ENCODE peak calls at places on chromosomes 5 and 9, in five cellular contexts. S is H1, N is HepG2, J is GM12878, V is NT2/D1. A is an unnamed sample.

GRCh38 chr9:92507005-92507404 is 24.7 kb upstream of the ASPN start:
- DNase-seq in S (no peak), N (no peak), J (no peak), V (no peak), A (no peak)

GRCh38 chr5:150264667-150265603 is 24.6 kb downstream of the CAMK2A start:
- DNase-seq in S (no peak), N (no peak), J (no peak), V (no peak), A (no peak)

GRCh38 chr5:141369994-141370848 is at the start of gene PCDHGB3:
- DNase-seq in S (no peak), N (no peak), J (no peak), V (no peak), A (peak; percentile 48)

GRCh38 chr5:56552612-56553268 is 262.6 kb upstream of the MAP3K1 start:
- DNase-seq in S (no peak), N (no peak), J (no peak), V (no peak), A (no peak)

GRCh38 chr5:96297290-96297689 is 135.8 kb downstream of the PCSK1 start:
- DNase-seq in S (no peak), N (peak; percentile 40), J (no peak), V (no peak), A (peak; percentile 13)

GRCh38 chr9:121654497-121655140 is 3.2 kb downstream of the DAB2IP start:
- DNase-seq in S (no peak), N (no peak), J (no peak), V (no peak), A (no peak)

GRCh38 chr5:1343315-1343751 is 1.6 kb downstream of the CLPTM1L start:
- DNase-seq in S (no peak), N (no peak), J (no peak), V (no peak), A (no peak)

GRCh38 chr9:37290366-37290765 is 132.1 kb upstream of the GRHPR start:
- DNase-seq in S (no peak), N (no peak), J (no peak), V (no peak), A (no peak)

GRCh38 chr9:36717276-36717675 is 144.6 kb downstream of the MELK start:
- DNase-seq in S (no peak), N (no peak), J (no peak), V (no peak), A (no peak)

GRCh38 chr5:83871533-83872380 is 151.1 kb upstream of the HAPLN1 start:
- DNase-seq in S (no peak), N (no peak), J (no peak), V (no peak), A (no peak)

GRCh38 chr5:1291611-1292080 is 3.2 kb downstream of the TERT start:
- DNase-seq in S (no peak), N (no peak), J (no peak), V (no peak), A (no peak)

GRCh38 chr5:80406980-80407734 is 707 bp upstream of the ZFYVE16 start:
- DNase-seq in S (no peak), N (peak; percentile 80), J (no peak), V (no peak), A (no peak)

GRCh38 chr9:19379283-19379682 is 753 bp downstream of the RPS6 start:
- DNase-seq in S (no peak), N (no peak), J (no peak), V (no peak), A (no peak)

GRCh38 chr9:126992427-126992826 is 77.8 kb downstream of the RALGPS1 start:
- DNase-seq in S (no peak), N (no peak), J (no peak), V (no peak), A (no peak)

DNA sequence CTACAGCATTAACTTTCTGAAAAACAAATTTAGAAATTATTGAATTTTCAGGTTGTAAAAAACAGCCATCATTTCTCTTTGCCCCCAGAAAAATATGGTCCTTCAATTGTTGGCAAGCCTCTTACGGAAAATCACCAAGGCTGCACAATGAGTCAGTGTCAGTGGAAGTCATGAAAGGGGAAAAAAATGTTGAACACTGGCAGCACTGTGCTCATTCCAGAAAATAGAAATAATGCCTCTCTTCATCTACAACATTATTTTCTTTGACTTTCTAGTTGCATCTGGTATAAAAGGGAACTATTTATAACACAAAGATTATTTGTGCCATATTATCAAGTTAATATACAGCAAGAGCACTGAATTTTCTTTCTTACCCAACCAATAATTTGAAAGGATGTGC is 26.7 kb upstream of the STK32A start:
- DNase-seq in S (no peak), N (no peak), J (no peak), V (no peak), A (no peak)
- TF ChIP-seq SUZ12 in S (no peak), N (no peak), J (no peak), V (no peak), A (no peak)

GRCh38 chr5:103562084-103562452 is 521 bp downstream of the NUDT12 start:
- DNase-seq in S (no peak), N (no peak), J (no peak), V (no peak), A (no peak)
- TF ChIP-seq SUZ12 in S (no peak), N (no peak), J (no peak), V (no peak), A (no peak)

GRCh38 chr5:67238191-67238590 is 41.6 kb upstream of the CD180 start:
- DNase-seq in S (no peak), N (no peak), J (no peak), V (no peak), A (no peak)

GRCh38 chr5:67233075-67233474 is 36.5 kb upstream of the CD180 start:
- DNase-seq in S (no peak), N (no peak), J (no peak), V (no peak), A (no peak)

GRCh38 chr5:67235399-67236110 is 39.0 kb upstream of the CD180 start:
- DNase-seq in S (no peak), N (peak; percentile 92), J (no peak), V (no peak), A (no peak)

GRCh38 chr5:67234671-67235176 is 38.1 kb upstream of the CD180 start:
- DNase-seq in S (no peak), N (peak; percentile 39), J (no peak), V (no peak), A (no peak)
- TF ChIP-seq SUZ12 in S (no peak), N (no peak), J (no peak), V (no peak), A (no peak)

GRCh38 chr5:54876-55569 is 36.9 kb upstream of the PLEKHG4B start:
- DNase-seq in S (no peak), N (no peak), J (no peak), V (no peak), A (no peak)
- TF ChIP-seq SUZ12 in S (no peak), N (no peak), J (no peak), V (no peak), A (no peak)

GRCh38 chr9:133795049-133795448 is 56.9 kb upstream of the SARDH start:
- DNase-seq in S (no peak), N (no peak), J (no peak), V (no peak), A (no peak)

GRCh38 chr9:133794006-133794760 is 56.0 kb upstream of the SARDH start:
- DNase-seq in S (no peak), N (no peak), J (no peak), V (no peak), A (no peak)

GRCh38 chr9:133797406-133798150 is 59.4 kb upstream of the SARDH start:
- DNase-seq in S (no peak), N (no peak), J (no peak), V (no peak), A (no peak)

GRCh38 chr9:133798160-133798559 is 60.0 kb upstream of the SARDH start:
- DNase-seq in S (no peak), N (no peak), J (no peak), V (no peak), A (no peak)

GRCh38 chr9:133796562-133796961 is 58.4 kb upstream of the SARDH start:
- DNase-seq in S (no peak), N (no peak), J (no peak), V (no peak), A (no peak)
- TF ChIP-seq SUZ12 in S (no peak), N (no peak), J (no peak), V (no peak), A (no peak)

GRCh38 chr9:71895955-71896354 is 15.0 kb downstream of the ABHD17B start:
- DNase-seq in S (no peak), N (no peak), J (no peak), V (no peak), A (no peak)

GRCh38 chr9:71904076-71904475 is 6.9 kb downstream of the ABHD17B start:
- DNase-seq in S (no peak), N (no peak), J (no peak), V (no peak), A (no peak)

GRCh38 chr9:71896762-71897161 is 14.2 kb downstream of the ABHD17B start:
- DNase-seq in S (no peak), N (no peak), J (no peak), V (no peak), A (no peak)

GRCh38 chr9:71897573-71897972 is 13.4 kb downstream of the ABHD17B start:
- DNase-seq in S (no peak), N (no peak), J (no peak), V (no peak), A (no peak)

GRCh38 chr9:71901695-71902094 is 9.3 kb downstream of the ABHD17B start:
- DNase-seq in S (no peak), N (no peak), J (no peak), V (no peak), A (no peak)
- TF ChIP-seq SUZ12 in S (no peak), N (no peak), J (no peak), V (no peak), A (no peak)

GRCh38 chr5:137867664-137868063 is at the start of gene MYOT:
- DNase-seq in S (no peak), N (no peak), J (no peak), V (no peak), A (no peak)

GRCh38 chr5:137870647-137871339 is 3.1 kb downstream of the MYOT start:
- DNase-seq in S (no peak), N (no peak), J (no peak), V (no peak), A (no peak)

GRCh38 chr5:137871571-137871970 is 3.9 kb downstream of the MYOT start:
- DNase-seq in S (no peak), N (no peak), J (no peak), V (no peak), A (no peak)

GRCh38 chr5:137876101-137876500 is 8.4 kb downstream of the MYOT start:
- DNase-seq in S (no peak), N (no peak), J (no peak), V (no peak), A (no peak)

DNA sequence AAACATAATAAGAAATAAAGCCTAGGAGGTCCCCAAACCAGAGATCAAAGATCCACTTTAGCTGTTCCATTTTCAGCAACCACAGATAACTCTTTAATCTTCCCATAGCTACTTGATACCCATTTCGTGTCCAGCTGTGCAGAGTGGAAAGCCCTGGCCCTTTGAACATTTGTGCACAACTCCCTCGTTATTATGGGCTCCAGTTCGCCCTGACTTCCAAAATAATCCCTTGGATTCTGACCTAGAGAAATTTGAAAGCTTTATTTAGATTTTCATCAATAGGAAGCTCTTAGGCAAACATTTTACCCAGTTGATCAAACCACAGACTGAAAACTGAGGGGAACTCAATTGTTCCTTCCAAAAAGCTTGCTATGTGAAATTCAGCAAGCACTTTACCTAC is 4.8 kb downstream of the MYOT start:
- DNase-seq in S (no peak), N (no peak), J (no peak), V (no peak), A (no peak)
- TF ChIP-seq SUZ12 in S (no peak), N (no peak), J (no peak), V (no peak), A (no peak)

GRCh38 chr9:78605029-78605930 is 308.4 kb downstream of the PSAT1 start:
- DNase-seq in S (no peak), N (no peak), J (no peak), V (no peak), A (no peak)
- TF ChIP-seq SUZ12 in S (no peak), N (no peak), J (no peak), V (no peak), A (no peak)